ENCODE peak calls at places on chromosome 22, in eight cellular contexts. One of them, this sample, is unnamed.

GRCh38 chr22:49705631-49706352 is 121.9 kb downstream of the BRD1 start:
- DNase-seq in stomach: no peak
- DNase-seq in heart left ventricle: no peak
- DNase-seq in transverse colon: no peak
- DNase-seq in uterus: no peak
- DNase-seq in vagina: no peak
- DNase-seq in body of pancreas: no peak
- DNase-seq in gastrocnemius medialis: no peak
- DNase-seq in this sample: no peak

GRCh38 chr22:32896951-32897350 is 95.4 kb downstream of the TIMP3 start:
- DNase-seq in stomach: no peak
- DNase-seq in heart left ventricle: no peak
- DNase-seq in transverse colon: no peak
- DNase-seq in uterus: no peak
- DNase-seq in vagina: no peak
- DNase-seq in body of pancreas: no peak
- DNase-seq in gastrocnemius medialis: no peak
- DNase-seq in this sample: no peak

GRCh38 chr22:23060612-23061400 is 9.5 kb upstream of the GNAZ start:
- DNase-seq in stomach: peak
- DNase-seq in heart left ventricle: no peak
- DNase-seq in transverse colon: no peak
- DNase-seq in uterus: no peak
- DNase-seq in vagina: no peak
- DNase-seq in body of pancreas: no peak
- DNase-seq in gastrocnemius medialis: no peak
- DNase-seq in this sample: no peak

GRCh38 chr22:30310881-30311771 is 15.6 kb downstream of the TBC1D10A start:
- DNase-seq in stomach: peak
- DNase-seq in heart left ventricle: peak
- DNase-seq in transverse colon: peak
- DNase-seq in uterus: peak
- DNase-seq in vagina: no peak
- DNase-seq in body of pancreas: peak
- DNase-seq in gastrocnemius medialis: peak
- DNase-seq in this sample: peak

GRCh38 chr22:23970201-23970641 is 3.5 kb downstream of the DDTL start:
- DNase-seq in stomach: no peak
- DNase-seq in heart left ventricle: no peak
- DNase-seq in transverse colon: no peak
- DNase-seq in uterus: no peak
- DNase-seq in vagina: no peak
- DNase-seq in body of pancreas: no peak
- DNase-seq in gastrocnemius medialis: no peak
- DNase-seq in this sample: no peak

GRCh38 chr22:49269928-49270327 is 557.7 kb downstream of the BRD1 start:
- DNase-seq in stomach: peak
- DNase-seq in heart left ventricle: no peak
- DNase-seq in transverse colon: no peak
- DNase-seq in uterus: no peak
- DNase-seq in vagina: no peak
- DNase-seq in body of pancreas: no peak
- DNase-seq in gastrocnemius medialis: no peak
- DNase-seq in this sample: no peak

GRCh38 chr22:48760481-48761238 is 1067.0 kb downstream of the BRD1 start:
- DNase-seq in stomach: peak
- DNase-seq in heart left ventricle: peak
- DNase-seq in transverse colon: no peak
- DNase-seq in uterus: peak
- DNase-seq in vagina: peak
- DNase-seq in body of pancreas: no peak
- DNase-seq in gastrocnemius medialis: no peak
- DNase-seq in this sample: peak

GRCh38 chr22:39463931-39464390 is 7.1 kb downstream of the MGAT3 start:
- DNase-seq in stomach: no peak
- DNase-seq in heart left ventricle: no peak
- DNase-seq in transverse colon: no peak
- DNase-seq in uterus: no peak
- DNase-seq in vagina: no peak
- DNase-seq in body of pancreas: no peak
- DNase-seq in gastrocnemius medialis: peak
- DNase-seq in this sample: no peak

GRCh38 chr22:37044634-37045625 is 6.6 kb upstream of the KCTD17 start:
- DNase-seq in stomach: no peak
- DNase-seq in heart left ventricle: no peak
- DNase-seq in transverse colon: no peak
- DNase-seq in uterus: no peak
- DNase-seq in vagina: no peak
- DNase-seq in body of pancreas: no peak
- DNase-seq in gastrocnemius medialis: no peak
- DNase-seq in this sample: no peak

GRCh38 chr22:28351585-28351984 is 328.1 kb downstream of the TTC28 start:
- DNase-seq in stomach: no peak
- DNase-seq in heart left ventricle: no peak
- DNase-seq in transverse colon: no peak
- DNase-seq in uterus: no peak
- DNase-seq in vagina: no peak
- DNase-seq in body of pancreas: no peak
- DNase-seq in gastrocnemius medialis: no peak
- DNase-seq in this sample: no peak

GRCh38 chr22:33776491-33776890 is 143.8 kb downstream of the LARGE1 start:
- DNase-seq in stomach: no peak
- DNase-seq in heart left ventricle: no peak
- DNase-seq in transverse colon: no peak
- DNase-seq in uterus: no peak
- DNase-seq in vagina: no peak
- DNase-seq in body of pancreas: no peak
- DNase-seq in gastrocnemius medialis: no peak
- DNase-seq in this sample: no peak

GRCh38 chr22:27919943-27920755 is 1.1 kb upstream of the PITPNB start:
- DNase-seq in stomach: no peak
- DNase-seq in heart left ventricle: peak
- DNase-seq in transverse colon: no peak
- DNase-seq in uterus: peak
- DNase-seq in vagina: peak
- DNase-seq in body of pancreas: peak
- DNase-seq in gastrocnemius medialis: peak
- DNase-seq in this sample: peak

GRCh38 chr22:23519442-23520177 is 60.5 kb downstream of the IGLL1 start:
- DNase-seq in stomach: no peak
- DNase-seq in heart left ventricle: no peak
- DNase-seq in transverse colon: no peak
- DNase-seq in uterus: no peak
- DNase-seq in vagina: no peak
- DNase-seq in body of pancreas: no peak
- DNase-seq in gastrocnemius medialis: no peak
- DNase-seq in this sample: no peak

GRCh38 chr22:24005201-24005600 is at the start of gene GSTT4:
- DNase-seq in stomach: peak
- DNase-seq in heart left ventricle: peak
- DNase-seq in transverse colon: no peak
- DNase-seq in uterus: no peak
- DNase-seq in vagina: no peak
- DNase-seq in body of pancreas: no peak
- DNase-seq in gastrocnemius medialis: no peak
- DNase-seq in this sample: peak

GRCh38 chr22:41830174-41830573 is 2.7 kb upstream of the SREBF2 start:
- DNase-seq in stomach: no peak
- DNase-seq in heart left ventricle: no peak
- DNase-seq in transverse colon: no peak
- DNase-seq in uterus: no peak
- DNase-seq in vagina: no peak
- DNase-seq in body of pancreas: no peak
- DNase-seq in gastrocnemius medialis: no peak
- DNase-seq in this sample: no peak

GRCh38 chr22:40867109-40867508 is 5.2 kb upstream of the DNAJB7 start:
- DNase-seq in stomach: no peak
- DNase-seq in heart left ventricle: no peak
- DNase-seq in transverse colon: no peak
- DNase-seq in uterus: no peak
- DNase-seq in vagina: no peak
- DNase-seq in body of pancreas: no peak
- DNase-seq in gastrocnemius medialis: no peak
- DNase-seq in this sample: no peak

GRCh38 chr22:41410311-41410751 is 28.6 kb downstream of the TEF start:
- DNase-seq in stomach: peak
- DNase-seq in heart left ventricle: peak
- DNase-seq in transverse colon: no peak
- DNase-seq in uterus: no peak
- DNase-seq in vagina: no peak
- DNase-seq in body of pancreas: peak
- DNase-seq in gastrocnemius medialis: peak
- DNase-seq in this sample: peak

GRCh38 chr22:49155809-49156580 is 671.7 kb downstream of the BRD1 start:
- DNase-seq in stomach: no peak
- DNase-seq in heart left ventricle: no peak
- DNase-seq in transverse colon: no peak
- DNase-seq in uterus: no peak
- DNase-seq in vagina: no peak
- DNase-seq in body of pancreas: no peak
- DNase-seq in gastrocnemius medialis: no peak
- DNase-seq in this sample: no peak

GRCh38 chr22:48453171-48453570 is 1374.5 kb downstream of the BRD1 start:
- DNase-seq in stomach: no peak
- DNase-seq in heart left ventricle: no peak
- DNase-seq in transverse colon: no peak
- DNase-seq in uterus: no peak
- DNase-seq in vagina: no peak
- DNase-seq in body of pancreas: no peak
- DNase-seq in gastrocnemius medialis: no peak
- DNase-seq in this sample: no peak

DNA sequence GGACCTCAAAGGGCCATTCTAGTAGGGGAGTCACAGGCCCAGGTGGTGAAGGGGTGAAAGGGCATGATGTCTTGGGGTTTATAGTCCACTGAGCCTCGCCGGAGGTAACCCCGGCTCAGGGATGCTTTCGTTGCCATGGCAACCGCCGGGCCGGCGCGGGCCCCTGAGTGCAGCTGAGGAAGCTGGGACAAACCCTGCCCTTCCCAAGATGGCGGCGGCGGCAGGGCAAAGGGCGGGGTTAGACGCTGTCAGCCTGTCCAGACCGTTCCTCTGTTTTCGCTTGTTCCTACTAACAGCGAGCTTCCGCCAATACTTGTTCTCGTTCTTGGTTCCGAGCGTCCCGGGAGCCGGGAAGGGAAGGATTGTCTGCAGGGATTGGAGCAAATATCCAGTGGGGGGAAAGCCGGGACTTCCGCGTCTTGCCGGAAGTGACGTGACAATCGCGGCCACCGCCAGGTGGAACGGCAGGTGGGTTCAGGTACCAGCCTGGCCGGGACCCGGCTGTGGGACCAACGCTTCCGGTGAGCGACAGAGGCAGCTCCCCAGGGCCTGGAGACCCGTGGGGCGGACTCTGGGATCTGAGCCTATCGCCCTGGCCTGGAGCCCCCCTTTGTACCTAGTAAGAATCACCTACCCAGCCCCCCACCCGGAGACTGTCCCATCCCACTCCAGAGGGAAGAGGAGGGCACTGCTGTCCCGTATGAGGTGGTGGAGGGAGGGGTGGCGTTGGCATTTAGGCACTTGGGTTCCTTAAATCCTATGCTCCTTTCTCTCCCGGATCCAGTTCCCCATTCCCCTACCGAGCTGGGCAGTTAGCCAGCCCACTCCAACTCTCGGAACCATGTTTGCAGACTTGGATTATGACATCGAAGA is at the start of gene PICK1:
- DNase-seq in stomach: peak
- DNase-seq in heart left ventricle: peak
- DNase-seq in transverse colon: peak
- DNase-seq in uterus: peak
- DNase-seq in vagina: peak
- DNase-seq in body of pancreas: peak
- DNase-seq in gastrocnemius medialis: peak
- DNase-seq in this sample: peak
- TF ChIP-seq POLR2A in stomach: no peak
- TF ChIP-seq POLR2A in heart left ventricle: no peak
- TF ChIP-seq POLR2A in transverse colon: peak
- TF ChIP-seq POLR2A in uterus: peak
- TF ChIP-seq POLR2A in vagina: no peak
- TF ChIP-seq POLR2A in body of pancreas: peak
- TF ChIP-seq POLR2A in gastrocnemius medialis: peak
- TF ChIP-seq POLR2A in this sample: no peak

DNA sequence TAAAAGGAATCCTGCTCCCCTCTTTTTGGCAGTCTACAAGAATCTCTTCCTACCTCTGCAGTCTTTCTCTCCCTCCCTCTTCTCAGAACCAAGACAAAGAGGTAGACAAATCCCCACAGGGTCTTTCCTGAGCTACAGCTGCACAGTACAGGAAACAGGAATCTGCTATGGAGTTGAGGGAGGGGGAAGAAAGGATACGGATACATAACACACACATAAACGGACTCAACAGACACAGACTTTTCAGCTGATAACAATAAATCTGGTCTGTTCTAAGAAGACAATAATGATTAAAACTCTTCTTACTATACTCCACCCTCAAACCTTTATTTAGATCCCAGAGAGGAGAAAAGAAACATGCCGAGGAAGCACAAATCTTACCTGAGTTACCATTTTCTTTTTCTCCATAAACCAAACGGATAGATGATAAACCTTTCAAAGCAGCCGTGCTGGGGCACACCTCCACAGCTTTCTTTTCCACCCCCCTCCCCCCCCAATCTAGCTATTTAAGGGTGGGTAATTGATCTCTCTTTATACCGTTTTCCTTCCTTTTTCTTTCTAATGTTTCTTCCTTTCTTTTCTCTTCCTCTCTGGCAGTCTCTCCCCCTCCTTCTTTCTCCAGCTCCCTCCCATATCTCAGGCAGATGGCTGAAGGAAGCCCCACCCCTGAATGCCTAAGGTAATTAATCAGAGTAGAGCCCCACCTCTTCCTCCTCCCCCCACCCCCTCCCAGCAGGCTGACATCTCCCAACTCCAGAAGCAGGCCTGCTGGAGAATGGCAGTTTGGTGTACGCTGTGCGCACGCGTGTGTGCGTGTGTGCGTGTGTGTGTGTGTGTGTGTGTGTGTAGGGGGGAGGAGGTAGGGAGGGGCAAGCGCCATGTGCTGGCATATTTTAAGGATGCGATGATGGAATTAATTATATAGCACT is 122.4 kb downstream of the APOL5 start:
- DNase-seq in stomach: peak
- DNase-seq in heart left ventricle: peak
- DNase-seq in transverse colon: peak
- DNase-seq in uterus: peak
- DNase-seq in vagina: peak
- DNase-seq in body of pancreas: peak
- DNase-seq in gastrocnemius medialis: peak
- DNase-seq in this sample: peak
- H3K4me3 ChIP-seq in stomach: peak
- H3K4me3 ChIP-seq in heart left ventricle: peak
- H3K4me3 ChIP-seq in transverse colon: peak
- H3K4me3 ChIP-seq in uterus: peak
- H3K4me3 ChIP-seq in vagina: peak
- H3K4me3 ChIP-seq in body of pancreas: no peak
- H3K4me3 ChIP-seq in gastrocnemius medialis: peak
- H3K4me3 ChIP-seq in this sample: peak

GRCh38 chr22:21680830-21681565 is 15.2 kb downstream of the PPIL2 start:
- DNase-seq in stomach: no peak
- DNase-seq in heart left ventricle: no peak
- DNase-seq in transverse colon: no peak
- DNase-seq in uterus: no peak
- DNase-seq in vagina: no peak
- DNase-seq in body of pancreas: no peak
- DNase-seq in gastrocnemius medialis: no peak
- DNase-seq in this sample: no peak
- TF ChIP-seq POLR2A in stomach: no peak
- TF ChIP-seq POLR2A in heart left ventricle: no peak
- TF ChIP-seq POLR2A in transverse colon: no peak
- TF ChIP-seq POLR2A in uterus: no peak
- TF ChIP-seq POLR2A in vagina: no peak
- TF ChIP-seq POLR2A in body of pancreas: no peak
- TF ChIP-seq POLR2A in gastrocnemius medialis: no peak
- TF ChIP-seq POLR2A in this sample: no peak

GRCh38 chr22:47082505-47082904 is 320.1 kb downstream of the TBC1D22A start:
- DNase-seq in stomach: no peak
- DNase-seq in heart left ventricle: no peak
- DNase-seq in transverse colon: no peak
- DNase-seq in uterus: no peak
- DNase-seq in vagina: no peak
- DNase-seq in body of pancreas: no peak
- DNase-seq in gastrocnemius medialis: no peak
- DNase-seq in this sample: no peak
- H3K4me3 ChIP-seq in stomach: no peak
- H3K4me3 ChIP-seq in heart left ventricle: no peak
- H3K4me3 ChIP-seq in transverse colon: no peak
- H3K4me3 ChIP-seq in uterus: no peak
- H3K4me3 ChIP-seq in vagina: no peak
- H3K4me3 ChIP-seq in body of pancreas: no peak
- H3K4me3 ChIP-seq in gastrocnemius medialis: no peak
- H3K4me3 ChIP-seq in this sample: no peak

This sample was measured in sigmoid colon.